ENCODE peak calls at places on chromosome 18, in six cellular contexts. L is mucosa of descending colon; K is H9; R is CD4-positive, alpha-beta T cell; F is endothelial cell; N is OCI-LY7. V is an unnamed sample.

GRCh38 chr18:62957885-62958472 is 242.6 kb downstream of the PHLPP1 start:
- DNase-seq in L (no peak), K (peak), R (no peak), F (peak), N (peak), V (no peak)

GRCh38 chr18:74083071-74083954 is 64.3 kb downstream of the FBXO15 start:
- DNase-seq in L (no peak), K (no peak), R (no peak), F (no peak), N (no peak), V (no peak)

GRCh38 chr18:41666251-41666650 is 288.8 kb upstream of the PIK3C3 start:
- DNase-seq in L (no peak), K (no peak), R (no peak), F (no peak), N (no peak), V (no peak)

GRCh38 chr18:38493991-38494559 is 928.5 kb upstream of the CELF4 start:
- DNase-seq in L (no peak), K (no peak), R (no peak), F (no peak), N (no peak), V (no peak)

GRCh38 chr18:51185075-51185474 is 12.4 kb downstream of the MEX3C start:
- DNase-seq in L (no peak), K (no peak), R (no peak), F (no peak), N (no peak), V (no peak)

GRCh38 chr18:6878881-6879280 is 149.4 kb downstream of the ARHGAP28 start:
- DNase-seq in L (no peak), K (no peak), R (no peak), F (no peak), N (no peak), V (no peak)

GRCh38 chr18:78546281-78546680 is 433.3 kb upstream of the SALL3 start:
- DNase-seq in L (no peak), K (no peak), R (no peak), F (no peak), N (no peak), V (no peak)

GRCh38 chr18:48375150-48375790 is 33.9 kb downstream of the ZBTB7C start:
- DNase-seq in L (no peak), K (no peak), R (no peak), F (no peak), N (no peak), V (no peak)

GRCh38 chr18:6482198-6482977 is 67.7 kb upstream of the L3MBTL4 start:
- DNase-seq in L (peak), K (peak), R (no peak), F (peak), N (no peak), V (peak)

GRCh38 chr18:14971461-14972185 is 223.7 kb downstream of the ANKRD30B start:
- DNase-seq in L (no peak), K (no peak), R (no peak), F (no peak), N (no peak), V (no peak)

GRCh38 chr18:55920063-55920462 is 332.1 kb upstream of the TCF4 start:
- DNase-seq in L (no peak), K (no peak), R (no peak), F (no peak), N (no peak), V (no peak)

GRCh38 chr18:39806519-39806918 is 2148.5 kb upstream of the PIK3C3 start:
- DNase-seq in L (no peak), K (no peak), R (no peak), F (no peak), N (no peak), V (no peak)

GRCh38 chr18:74412106-74412880 is 44.8 kb downstream of the DIPK1C start:
- DNase-seq in L (no peak), K (no peak), R (no peak), F (no peak), N (no peak), V (no peak)

GRCh38 chr18:54358495-54358793 is 738 bp downstream of the C18orf54 start:
- DNase-seq in L (no peak), K (no peak), R (no peak), F (no peak), N (no peak), V (no peak)

GRCh38 chr18:36187826-36188721 is 777 bp downstream of the MOCOS start:
- DNase-seq in L (peak), K (peak), R (no peak), F (peak), N (no peak), V (no peak)

DNA sequence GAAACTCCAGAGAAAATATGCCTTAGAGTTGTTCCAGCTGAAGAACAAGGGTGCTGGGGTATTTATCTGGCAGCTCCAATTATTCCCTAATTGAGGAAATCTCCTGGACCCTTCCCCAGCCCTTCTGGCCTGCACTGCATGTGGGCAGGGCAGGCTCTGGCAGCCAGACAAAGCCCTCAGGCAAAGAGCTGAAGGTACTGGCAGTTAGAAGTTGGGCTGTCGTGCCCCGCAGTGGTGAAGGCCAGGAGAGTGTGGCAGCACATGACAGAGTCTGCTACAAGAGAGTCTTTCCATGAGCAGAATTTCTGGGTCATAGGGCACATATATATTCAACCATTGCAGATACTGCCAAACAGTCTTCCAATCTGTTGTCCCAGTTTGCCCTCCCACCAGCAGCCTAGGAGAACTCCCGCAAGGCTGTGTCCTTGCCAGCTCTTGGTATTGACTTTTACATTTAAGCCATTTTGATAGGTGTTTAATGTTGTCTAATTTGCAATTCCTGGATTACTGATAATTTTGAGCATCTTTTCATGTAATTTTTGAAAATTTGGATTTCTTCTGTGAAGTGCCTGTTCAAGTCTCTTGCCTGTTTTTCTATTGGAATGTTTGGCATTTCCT is 26.6 kb downstream of the ONECUT2 start:
- DNase-seq in L (no peak), K (no peak), R (no peak), F (no peak), N (no peak), V (no peak)
- TF ChIP-seq CTCF in L (no peak), K (no peak), R (no peak), F (no peak), N (no peak), V (no peak)

GRCh38 chr18:34866739-34867138 is 156.6 kb downstream of the DTNA start:
- DNase-seq in L (no peak), K (no peak), R (no peak), F (no peak), N (no peak), V (no peak)

GRCh38 chr18:34870916-34871315 is 160.8 kb downstream of the DTNA start:
- DNase-seq in L (no peak), K (no peak), R (no peak), F (no peak), N (no peak), V (no peak)

GRCh38 chr18:34866310-34866709 is 156.2 kb downstream of the DTNA start:
- DNase-seq in L (no peak), K (no peak), R (no peak), F (no peak), N (no peak), V (no peak)

GRCh38 chr18:34864836-34865497 is 154.9 kb downstream of the DTNA start:
- DNase-seq in L (no peak), K (no peak), R (no peak), F (no peak), N (no peak), V (no peak)

GRCh38 chr18:34867520-34867919 is 157.4 kb downstream of the DTNA start:
- DNase-seq in L (peak), K (peak), R (no peak), F (peak), N (peak), V (no peak)
- TF ChIP-seq CTCF in L (no peak), K (peak), R (no peak), F (no peak), N (peak), V (no peak)

GRCh38 chr18:43794363-43794762 is 517.1 kb upstream of the SYT4 start:
- DNase-seq in L (no peak), K (no peak), R (no peak), F (no peak), N (no peak), V (no peak)

GRCh38 chr18:43786893-43787292 is 509.6 kb upstream of the SYT4 start:
- DNase-seq in L (no peak), K (no peak), R (no peak), F (no peak), N (no peak), V (no peak)

GRCh38 chr18:43785145-43785544 is 507.9 kb upstream of the SYT4 start:
- DNase-seq in L (no peak), K (no peak), R (no peak), F (no peak), N (no peak), V (no peak)

GRCh38 chr18:43793910-43794309 is 516.6 kb upstream of the SYT4 start:
- DNase-seq in L (no peak), K (no peak), R (no peak), F (no peak), N (no peak), V (no peak)

DNA sequence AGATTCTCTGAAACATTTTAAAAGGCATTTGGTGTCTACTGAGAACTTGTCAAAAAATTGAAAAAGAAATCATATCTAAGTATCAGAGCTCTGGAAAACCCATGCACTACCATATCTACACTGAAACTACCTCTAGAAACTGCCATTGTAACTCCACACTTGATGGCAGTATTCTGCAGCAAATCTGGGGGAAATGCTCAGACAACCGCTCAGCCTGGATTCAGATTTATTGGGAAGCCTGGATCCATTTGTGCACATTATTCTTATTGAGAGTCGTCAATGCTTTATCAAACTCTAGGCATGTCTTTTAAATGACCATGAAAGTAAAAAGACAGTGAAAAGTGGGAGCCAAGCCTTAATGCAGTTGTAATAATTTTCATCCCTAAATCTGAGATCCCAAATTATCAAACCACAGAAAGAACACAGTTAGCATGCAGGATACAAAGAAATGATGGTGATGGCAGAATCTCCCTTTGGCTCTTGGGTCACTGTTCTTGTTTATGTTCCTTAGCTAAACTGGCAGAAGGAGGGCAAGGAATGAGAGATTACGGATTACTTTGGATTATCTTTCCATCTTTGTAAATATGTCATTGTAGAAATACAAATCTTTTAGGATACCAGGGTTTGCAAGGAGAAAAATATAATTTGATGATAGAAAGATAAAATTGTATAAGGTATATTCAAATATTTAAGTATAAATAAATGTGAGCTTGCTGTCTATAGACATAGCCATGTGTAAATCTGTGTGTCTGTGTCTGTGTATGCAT is 512.1 kb upstream of the SYT4 start:
- DNase-seq in L (no peak), K (no peak), R (no peak), F (no peak), N (no peak), V (no peak)
- TF ChIP-seq CTCF in L (no peak), K (peak), R (no peak), F (no peak), N (no peak), V (no peak)

GRCh38 chr18:13425357-13426095 is 207.0 kb downstream of the LDLRAD4 start:
- DNase-seq in L (peak), K (peak), R (no peak), F (no peak), N (no peak), V (no peak)

GRCh38 chr18:13429016-13429415 is 210.5 kb downstream of the LDLRAD4 start:
- DNase-seq in L (no peak), K (no peak), R (no peak), F (no peak), N (no peak), V (no peak)

GRCh38 chr18:13429884-13430510 is 211.4 kb downstream of the LDLRAD4 start:
- DNase-seq in L (no peak), K (no peak), R (no peak), F (no peak), N (no peak), V (no peak)

GRCh38 chr18:13428319-13428718 is 209.8 kb downstream of the LDLRAD4 start:
- DNase-seq in L (no peak), K (no peak), R (no peak), F (no peak), N (no peak), V (no peak)

DNA sequence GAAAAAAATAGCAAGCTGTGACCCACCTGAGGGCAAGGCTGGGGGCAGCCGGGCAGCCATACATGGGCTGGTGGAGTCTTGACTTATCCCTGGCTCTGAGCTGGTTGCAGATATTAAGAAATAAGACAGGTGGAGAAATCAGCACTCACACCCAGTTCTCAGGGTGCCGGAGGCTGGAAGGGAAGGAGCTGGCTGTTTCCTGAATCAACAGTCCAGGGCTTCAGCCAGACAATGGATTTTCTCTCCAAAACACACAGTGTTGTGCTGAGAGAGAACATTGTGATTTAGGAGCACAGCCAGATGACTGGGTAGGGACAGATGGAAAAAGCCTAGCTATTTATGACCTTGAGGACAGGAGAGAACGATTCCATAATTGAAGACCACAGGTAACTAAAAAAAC is 208.8 kb downstream of the LDLRAD4 start:
- DNase-seq in L (no peak), K (no peak), R (no peak), F (peak), N (no peak), V (no peak)
- TF ChIP-seq CTCF in L (no peak), K (no peak), R (no peak), F (no peak), N (no peak), V (no peak)

GRCh38 chr18:68733693-68734092 is 18.8 kb upstream of the TMX3 start:
- DNase-seq in L (no peak), K (no peak), R (no peak), F (no peak), N (no peak), V (no peak)
- TF ChIP-seq CTCF in L (no peak), K (no peak), R (no peak), F (no peak), N (peak), V (no peak)

GRCh38 chr18:25705650-25706049 is 353.7 kb upstream of the ZNF521 start:
- DNase-seq in L (no peak), K (no peak), R (no peak), F (no peak), N (no peak), V (no peak)
- TF ChIP-seq CTCF in L (no peak), K (no peak), R (no peak), F (no peak), N (no peak), V (no peak)

DNA sequence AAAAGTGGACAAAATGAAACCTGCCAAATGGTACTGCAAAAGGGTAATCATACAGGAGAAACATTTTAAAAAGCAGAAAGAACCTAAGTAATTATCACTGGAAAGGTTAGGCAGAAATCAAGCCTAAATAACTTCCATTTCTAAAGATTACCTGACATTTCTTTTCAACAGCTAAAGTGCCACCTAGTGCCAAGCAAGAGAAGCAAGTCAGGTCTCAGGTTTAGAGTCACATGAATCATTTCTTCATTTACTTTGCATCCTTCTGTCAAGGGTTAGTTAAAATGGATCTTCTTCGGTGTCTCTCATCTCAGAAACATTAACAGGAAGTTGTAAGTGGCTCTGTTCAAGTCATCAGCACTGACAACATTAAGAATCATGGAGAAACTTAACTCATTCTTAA is 90.3 kb downstream of the AKAIN1 start:
- DNase-seq in L (no peak), K (no peak), R (no peak), F (no peak), N (peak), V (no peak)
- TF ChIP-seq CTCF in L (no peak), K (peak), R (peak), F (no peak), N (peak), V (peak)

GRCh38 chr18:8802031-8802679 is 96.8 kb downstream of the MTCL1 start:
- DNase-seq in L (no peak), K (no peak), R (no peak), F (no peak), N (no peak), V (no peak)
- TF ChIP-seq CTCF in L (no peak), K (no peak), R (no peak), F (no peak), N (no peak), V (no peak)

GRCh38 chr18:28018361-28018760 is 158.6 kb downstream of the CDH2 start:
- DNase-seq in L (no peak), K (no peak), R (no peak), F (no peak), N (no peak), V (no peak)

GRCh38 chr18:28015671-28016070 is 161.3 kb downstream of the CDH2 start:
- DNase-seq in L (no peak), K (peak), R (no peak), F (no peak), N (no peak), V (no peak)

GRCh38 chr18:28009589-28009988 is 167.3 kb downstream of the CDH2 start:
- DNase-seq in L (no peak), K (no peak), R (no peak), F (no peak), N (no peak), V (no peak)

GRCh38 chr18:28007841-28008240 is 169.1 kb downstream of the CDH2 start:
- DNase-seq in L (no peak), K (no peak), R (no peak), F (no peak), N (no peak), V (no peak)

DNA sequence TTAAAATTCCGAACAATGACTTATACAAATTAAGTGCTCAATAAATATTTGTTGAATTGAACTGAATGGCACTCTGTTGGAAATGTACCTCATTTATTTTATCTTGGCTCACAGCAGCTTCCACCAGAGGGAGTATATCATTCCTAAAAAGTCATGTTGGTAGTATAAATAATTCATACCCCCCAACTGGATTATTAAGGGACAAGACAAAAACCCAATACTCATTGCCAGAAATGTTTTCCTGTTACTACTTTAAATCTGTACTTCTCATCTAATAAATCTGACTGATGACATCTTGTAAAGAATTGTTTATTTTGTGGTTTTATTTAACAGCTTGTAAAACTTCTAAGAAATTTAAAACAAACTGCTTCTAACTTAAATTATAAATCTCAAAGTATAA is 163.9 kb downstream of the CDH2 start:
- DNase-seq in L (no peak), K (no peak), R (no peak), F (no peak), N (no peak), V (no peak)
- TF ChIP-seq CTCF in L (no peak), K (peak), R (no peak), F (peak), N (peak), V (no peak)